ENCODE peak calls at places on chromosome 12, in eight cellular contexts. G is kidney epithelial cell; O is hepatic stellate cell; V is esophagus muscularis mucosa; B is tibial artery; Q is amniotic stem cell; W is ovary; X is naive thymus-derived CD4-positive, alpha-beta T cell. S is an unnamed sample.

GRCh38 chr12:96120359-96121100 is 73.6 kb upstream of the ELK3 start:
- DNase-seq in G (no peak), O (no peak), V (no peak), B (no peak), Q (no peak), W (no peak), X (no peak), S (peak; percentile 68)

GRCh38 chr12:20420557-20420956 is 52.2 kb downstream of the PDE3A start:
- DNase-seq in G (no peak), O (no peak), V (no peak), B (no peak), Q (no peak), W (no peak), X (no peak), S (no peak)

GRCh38 chr12:129660961-129661360 is 242.9 kb downstream of the TMEM132D start:
- DNase-seq in G (no peak), O (no peak), V (no peak), B (no peak), Q (no peak), W (no peak), X (no peak), S (no peak)

GRCh38 chr12:2804390-2805145 is 7.9 kb upstream of the ITFG2 start:
- DNase-seq in G (no peak), O (peak; percentile 82), V (no peak), B (peak; percentile 85), Q (no peak), W (peak; percentile 78), X (no peak), S (no peak)

GRCh38 chr12:53325539-53326061 is 4.2 kb upstream of the AAAS start:
- DNase-seq in G (no peak), O (peak; percentile 44), V (no peak), B (peak; percentile 74), Q (no peak), W (peak; percentile 64), X (peak; percentile 33), S (no peak)

GRCh38 chr12:51000245-51000644 is 25.9 kb downstream of the SLC11A2 start:
- DNase-seq in G (no peak), O (peak; percentile 32), V (no peak), B (no peak), Q (peak; percentile 34), W (no peak), X (no peak), S (no peak)

GRCh38 chr12:81147286-81147919 is 69.5 kb downstream of the ACSS3 start:
- DNase-seq in G (no peak), O (no peak), V (no peak), B (no peak), Q (no peak), W (no peak), X (no peak), S (no peak)

GRCh38 chr12:110744176-110744575 is 1.5 kb upstream of the PPP1CC start:
- DNase-seq in G (no peak), O (peak; percentile 48), V (no peak), B (no peak), Q (peak; percentile 13), W (no peak), X (no peak), S (no peak)

GRCh38 chr12:40474630-40475029 is 217.6 kb upstream of the CNTN1 start:
- DNase-seq in G (no peak), O (no peak), V (no peak), B (no peak), Q (no peak), W (no peak), X (no peak), S (no peak)

GRCh38 chr12:54038760-54039414 is 6.0 kb downstream of the HOXC5 start:
- DNase-seq in G (no peak), O (no peak), V (no peak), B (no peak), Q (no peak), W (peak; percentile 62), X (no peak), S (no peak)

GRCh38 chr12:52924764-52925716 is 20.2 kb upstream of the KRT8 start:
- DNase-seq in G (peak; percentile 84), O (peak; percentile 94), V (no peak), B (no peak), Q (peak; percentile 51), W (no peak), X (no peak), S (no peak)

GRCh38 chr12:87196329-87196728 is 832.9 kb downstream of the C12orf50 start:
- DNase-seq in G (no peak), O (no peak), V (no peak), B (no peak), Q (no peak), W (no peak), X (no peak), S (no peak)

GRCh38 chr12:89884917-89885316 is 176.3 kb upstream of the ATP2B1 start:
- DNase-seq in G (no peak), O (no peak), V (no peak), B (no peak), Q (no peak), W (no peak), X (no peak), S (no peak)

GRCh38 chr12:4117386-4118016 is 156.1 kb upstream of the CCND2 start:
- DNase-seq in G (no peak), O (no peak), V (no peak), B (no peak), Q (no peak), W (no peak), X (no peak), S (no peak)

GRCh38 chr12:27207626-27208413 is 36.3 kb upstream of the STK38L start:
- DNase-seq in G (no peak), O (no peak), V (no peak), B (no peak), Q (no peak), W (no peak), X (peak; percentile 40), S (no peak)

GRCh38 chr12:117208811-117209455 is 18.7 kb upstream of the FBXO21 start:
- DNase-seq in G (no peak), O (no peak), V (no peak), B (no peak), Q (no peak), W (no peak), X (no peak), S (no peak)

GRCh38 chr12:93482721-93483120 is 15.4 kb downstream of the MRPL42 start:
- DNase-seq in G (no peak), O (no peak), V (no peak), B (no peak), Q (no peak), W (no peak), X (no peak), S (no peak)

GRCh38 chr12:111598637-111599458 is at the start of gene ATXN2:
- DNase-seq in G (no peak), O (peak; percentile 88), V (no peak), B (peak; percentile 77), Q (no peak), W (peak; percentile 80), X (no peak), S (peak; percentile 90)

GRCh38 chr12:111425655-111426054 is 19.9 kb downstream of the SH2B3 start:
- DNase-seq in G (no peak), O (no peak), V (no peak), B (no peak), Q (no peak), W (no peak), X (no peak), S (no peak)

GRCh38 chr12:6787309-6787708 is 2.0 kb upstream of the CD4 start:
- DNase-seq in G (no peak), O (no peak), V (no peak), B (no peak), Q (no peak), W (no peak), X (no peak), S (no peak)

GRCh38 chr12:54352022-54352531 is 12.2 kb downstream of the GPR84 start:
- DNase-seq in G (peak; percentile 31), O (no peak), V (no peak), B (peak; percentile 73), Q (no peak), W (peak; percentile 88), X (peak; percentile 48), S (no peak)

GRCh38 chr12:101238806-101239329 is 28.8 kb upstream of the SLC5A8 start:
- DNase-seq in G (no peak), O (no peak), V (no peak), B (no peak), Q (no peak), W (no peak), X (no peak), S (peak; percentile 61)

GRCh38 chr12:121632069-121632970 is 6.0 kb downstream of the ORAI1 start:
- DNase-seq in G (no peak), O (peak; percentile 72), V (no peak), B (no peak), Q (no peak), W (no peak), X (no peak), S (no peak)

GRCh38 chr12:38543151-38543550 is 226.6 kb downstream of the ALG10B start:
- DNase-seq in G (no peak), O (no peak), V (no peak), B (no peak), Q (no peak), W (no peak), X (no peak), S (peak; percentile 41)

GRCh38 chr12:107012736-107013425 is 25.9 kb upstream of the MTERF2 start:
- DNase-seq in G (no peak), O (no peak), V (no peak), B (no peak), Q (no peak), W (no peak), X (no peak), S (no peak)

GRCh38 chr12:112163056-112163455 is 37.7 kb downstream of the TRAFD1 start:
- DNase-seq in G (no peak), O (no peak), V (no peak), B (peak; percentile 60), Q (no peak), W (peak; percentile 26), X (no peak), S (peak; percentile 13)

GRCh38 chr12:48184549-48184922 is 1.1 kb downstream of the CCDC184 start:
- DNase-seq in G (no peak), O (no peak), V (peak; percentile 42), B (no peak), Q (no peak), W (peak; percentile 43), X (no peak), S (no peak)

GRCh38 chr12:15971211-15971610 is 60.1 kb downstream of the DERA start:
- DNase-seq in G (no peak), O (no peak), V (no peak), B (no peak), Q (no peak), W (no peak), X (no peak), S (no peak)

GRCh38 chr12:15863984-15864383 is 18.2 kb upstream of the STRAP start:
- DNase-seq in G (no peak), O (no peak), V (no peak), B (no peak), Q (no peak), W (no peak), X (no peak), S (no peak)

GRCh38 chr12:565161-565560 is 98.1 kb downstream of the NINJ2 start:
- DNase-seq in G (no peak), O (no peak), V (no peak), B (no peak), Q (no peak), W (no peak), X (no peak), S (no peak)

GRCh38 chr12:109881752-109882151 is 1.4 kb upstream of the GLTP start:
- DNase-seq in G (no peak), O (no peak), V (no peak), B (no peak), Q (no peak), W (no peak), X (no peak), S (no peak)

GRCh38 chr12:58443981-58444371 is 476.3 kb downstream of the LRIG3 start:
- DNase-seq in G (no peak), O (no peak), V (no peak), B (no peak), Q (no peak), W (no peak), X (no peak), S (no peak)

GRCh38 chr12:83224012-83224411 is 537.3 kb downstream of the TMTC2 start:
- DNase-seq in G (no peak), O (no peak), V (no peak), B (no peak), Q (no peak), W (no peak), X (no peak), S (no peak)

GRCh38 chr12:125533434-125534029 is 468.3 kb downstream of the AACS start:
- DNase-seq in G (no peak), O (no peak), V (no peak), B (no peak), Q (no peak), W (no peak), X (peak; percentile 34), S (peak; percentile 73)

S was measured in left lung.